ENCODE peak calls at places on chromosomes 2 and 18, in seven cellular contexts. W, R, U, O, C, X and Q are unnamed samples. For H3K36me3, the result is how much of the 10 kb centered on the place peaks cover.

GRCh38 chr2:70255637-70256314 is 2.2 kb upstream of the PCYOX1 start:
- DNase-seq in W (no peak), R (no peak), U (no peak), O (no peak), C (no peak), X (no peak), Q (no peak)

GRCh38 chr2:138536302-138536701 is 34.7 kb downstream of the SPOPL start:
- DNase-seq in W (peak), R (no peak), U (no peak), O (no peak), C (no peak), X (no peak), Q (no peak)

GRCh38 chr18:61669320-61669719 is 223.5 kb downstream of the RNF152 start:
- DNase-seq in W (no peak), R (no peak), U (no peak), O (no peak), C (no peak), X (no peak), Q (no peak)

GRCh38 chr2:48852938-48853337 is 97.4 kb upstream of the LHCGR start:
- DNase-seq in W (no peak), R (no peak), U (no peak), O (no peak), C (no peak), X (no peak), Q (no peak)

GRCh38 chr2:237314198-237314597 is 99.8 kb downstream of the COL6A3 start:
- DNase-seq in W (no peak), R (no peak), U (no peak), O (no peak), C (no peak), X (no peak), Q (no peak)

GRCh38 chr18:26434887-26435286 is 113.5 kb downstream of the KCTD1 start:
- DNase-seq in W (no peak), R (no peak), U (no peak), O (no peak), C (no peak), X (no peak), Q (no peak)

GRCh38 chr2:31404827-31405226 is 9.7 kb downstream of the XDH start:
- DNase-seq in W (no peak), R (no peak), U (no peak), O (no peak), C (no peak), X (no peak), Q (no peak)

GRCh38 chr2:54024576-54024975 is 53.8 kb upstream of the PSME4 start:
- DNase-seq in W (no peak), R (no peak), U (no peak), O (no peak), C (no peak), X (no peak), Q (no peak)

GRCh38 chr2:169363570-169364150 is 1.3 kb upstream of the LRP2 start:
- DNase-seq in W (no peak), R (no peak), U (no peak), O (peak), C (no peak), X (peak), Q (peak)

GRCh38 chr2:231715499-231715837 is 7.1 kb downstream of the PTMA start:
- DNase-seq in W (no peak), R (no peak), U (no peak), O (no peak), C (no peak), X (no peak), Q (no peak)

GRCh38 chr2:161283926-161284325 is 24.3 kb upstream of the PSMD14 start:
- DNase-seq in W (peak), R (no peak), U (no peak), O (no peak), C (no peak), X (no peak), Q (no peak)

GRCh38 chr2:68789603-68790002 is 55.0 kb downstream of the ARHGAP25 start:
- DNase-seq in W (no peak), R (no peak), U (no peak), O (no peak), C (no peak), X (no peak), Q (no peak)

GRCh38 chr2:217802261-217802660 is 200.5 kb downstream of the TNS1 start:
- DNase-seq in W (no peak), R (no peak), U (peak), O (no peak), C (no peak), X (no peak), Q (no peak)

GRCh38 chr18:41038071-41038470 is 917.0 kb upstream of the PIK3C3 start:
- DNase-seq in W (no peak), R (no peak), U (no peak), O (no peak), C (no peak), X (no peak), Q (no peak)

GRCh38 chr2:178499640-178500039 is 19.4 kb downstream of the PLEKHA3 start:
- DNase-seq in W (no peak), R (no peak), U (no peak), O (no peak), C (no peak), X (no peak), Q (no peak)

GRCh38 chr2:137183206-137183605 is 417.9 kb downstream of the THSD7B start:
- DNase-seq in W (no peak), R (no peak), U (no peak), O (no peak), C (no peak), X (no peak), Q (no peak)

GRCh38 chr2:134819334-134819733 is 19.1 kb upstream of the ACMSD start:
- DNase-seq in W (peak), R (no peak), U (no peak), O (no peak), C (no peak), X (no peak), Q (no peak)

GRCh38 chr18:73774836-73775509 is 372.7 kb downstream of the FBXO15 start:
- DNase-seq in W (peak), R (no peak), U (no peak), O (peak), C (no peak), X (peak), Q (peak)

GRCh38 chr18:14577971-14578370 is 34.6 kb upstream of the POTEC start:
- DNase-seq in W (no peak), R (no peak), U (no peak), O (no peak), C (no peak), X (no peak), Q (no peak)

DNA sequence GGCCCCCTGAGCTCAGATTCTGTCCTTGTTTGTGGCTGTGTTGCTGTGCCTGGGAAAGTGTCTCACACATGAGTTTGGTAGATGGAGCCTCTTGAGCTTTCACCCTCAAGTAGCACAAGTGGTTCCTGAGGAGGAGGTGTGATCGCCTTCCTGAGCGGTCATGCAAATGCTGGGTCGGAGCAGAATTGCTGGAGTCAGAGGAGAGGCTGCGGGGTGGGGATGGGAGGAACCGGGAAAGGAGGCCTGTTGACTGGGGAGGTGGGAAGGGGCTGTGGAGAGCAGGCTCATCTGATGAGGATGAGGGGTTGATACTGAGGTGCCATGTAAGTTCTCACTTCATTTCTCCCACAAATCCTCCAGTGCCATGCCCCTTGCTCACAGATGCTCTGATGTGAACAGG is 48.4 kb upstream of the ATG16L1 start:
- DNase-seq in W (no peak), R (no peak), U (no peak), O (no peak), C (no peak), X (no peak), Q (no peak)
- H3K36me3 ChIP-seq in W (under half), R (half or more), U (under half), O (under half), C (half or more), X (under half), Q (under half)

GRCh38 chr2:128376241-128377041 is 57.8 kb upstream of the HS6ST1 start:
- DNase-seq in W (no peak), R (no peak), U (peak), O (no peak), C (peak), X (no peak), Q (peak)
- H3K27ac ChIP-seq in W (no peak), R (no peak), U (no peak), O (peak), C (no peak), X (no peak), Q (no peak)

GRCh38 chr2:10302479-10303173 is at the start of gene HPCAL1:
- DNase-seq in W (peak), R (peak), U (peak), O (peak), C (peak), X (peak), Q (peak)

GRCh38 chr2:10297950-10298349 is 4.8 kb upstream of the HPCAL1 start:
- DNase-seq in W (peak), R (no peak), U (no peak), O (no peak), C (peak), X (peak), Q (no peak)

GRCh38 chr2:10300997-10301945 is 1.4 kb upstream of the HPCAL1 start:
- DNase-seq in W (no peak), R (no peak), U (no peak), O (no peak), C (no peak), X (no peak), Q (no peak)

GRCh38 chr2:10301946-10302478 is 692 bp upstream of the HPCAL1 start:
- DNase-seq in W (no peak), R (peak), U (no peak), O (no peak), C (no peak), X (no peak), Q (no peak)

GRCh38 chr2:10300328-10300920 is 2.3 kb upstream of the HPCAL1 start:
- DNase-seq in W (no peak), R (no peak), U (no peak), O (no peak), C (no peak), X (no peak), Q (no peak)
- H3K4me3 ChIP-seq in W (no peak), R (no peak), U (no peak), O (no peak), C (no peak), X (no peak), Q (no peak)

DNA sequence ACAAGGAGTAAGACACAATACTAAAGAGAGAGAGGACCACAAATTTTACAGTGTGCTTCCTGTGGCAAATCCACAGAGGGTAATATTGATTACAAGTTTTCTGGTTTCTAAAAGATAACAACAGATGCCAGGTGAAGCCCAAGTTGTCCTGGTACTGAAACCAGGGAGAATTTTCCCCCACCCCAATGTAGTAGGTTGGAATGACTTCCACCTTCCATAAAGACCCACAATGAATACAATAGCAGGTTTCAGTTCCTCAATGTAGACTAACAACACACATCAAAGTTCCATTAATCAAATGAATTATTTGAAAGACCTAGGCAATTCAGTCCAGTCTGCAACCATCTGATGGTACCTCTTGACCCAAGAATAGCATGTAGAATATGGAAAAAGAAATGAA is 44.0 kb upstream of the TMEM247 start:
- DNase-seq in W (no peak), R (no peak), U (no peak), O (no peak), C (no peak), X (no peak), Q (no peak)
- H3K36me3 ChIP-seq in W (under half), R (under half), U (under half), O (under half), C (under half), X (under half), Q (under half)

GRCh38 chr18:55398858-55399257 is 189.1 kb downstream of the TCF4 start:
- DNase-seq in W (no peak), R (no peak), U (no peak), O (no peak), C (no peak), X (no peak), Q (no peak)
- H3K27ac ChIP-seq in W (peak), R (no peak), U (peak), O (peak), C (peak), X (peak), Q (no peak)